ENCODE peak calls at places on chromosomes 5 and 9, in four cellular contexts. E is uterus, D is tibial nerve, B is body of pancreas. Z is an unnamed sample.

GRCh38 chr5:137567226-137567625 is 68.1 kb upstream of the SPOCK1 start:
- DNase-seq in E (no peak), D (no peak), B (no peak), Z (no peak)

GRCh38 chr5:172110921-172111873 is 76.8 kb downstream of the STK10 start:
- DNase-seq in E (no peak), D (no peak), B (no peak), Z (peak; percentile 44)

GRCh38 chr5:125555591-125555990 is 809.2 kb upstream of the ZNF608 start:
- DNase-seq in E (no peak), D (no peak), B (no peak), Z (no peak)

GRCh38 chr9:7185612-7186011 is 427.8 kb downstream of the KDM4C start:
- DNase-seq in E (no peak), D (peak; percentile 28), B (no peak), Z (no peak)

GRCh38 chr9:129497064-129497836 is 123.7 kb downstream of the C9orf50 start:
- DNase-seq in E (no peak), D (no peak), B (peak; percentile 56), Z (no peak)

GRCh38 chr5:180439911-180440769 is 54.0 kb upstream of the CNOT6 start:
- DNase-seq in E (no peak), D (no peak), B (peak; percentile 27), Z (no peak)

GRCh38 chr9:89878687-89879086 is 273.9 kb downstream of the GADD45G start:
- DNase-seq in E (peak; percentile 16), D (peak; percentile 35), B (peak; percentile 91), Z (no peak)

GRCh38 chr5:74638776-74639537 is 1.6 kb downstream of the ENC1 start:
- DNase-seq in E (no peak), D (no peak), B (no peak), Z (no peak)

GRCh38 chr9:110559869-110560268 is 19.7 kb downstream of the SVEP1 start:
- DNase-seq in E (no peak), D (no peak), B (no peak), Z (no peak)

GRCh38 chr9:87725900-87726709 is at the start of gene CTSL:
- DNase-seq in E (peak; percentile 95), D (peak; percentile 92), B (peak; percentile 91), Z (peak; percentile 19)

GRCh38 chr9:19409406-19410194 is 791 bp downstream of the ACER2 start:
- DNase-seq in E (peak; percentile 34), D (peak; percentile 26), B (peak; percentile 40), Z (no peak)

GRCh38 chr9:12930906-12931305 is 156.1 kb downstream of the LURAP1L start:
- DNase-seq in E (no peak), D (no peak), B (no peak), Z (no peak)

GRCh38 chr5:9094582-9094981 is 451.3 kb downstream of the SEMA5A start:
- DNase-seq in E (no peak), D (no peak), B (no peak), Z (no peak)

GRCh38 chr5:944992-945685 is 52.5 kb downstream of the TRIP13 start:
- DNase-seq in E (no peak), D (no peak), B (no peak), Z (no peak)

GRCh38 chr5:78530342-78531096 is 118.1 kb downstream of the LHFPL2 start:
- DNase-seq in E (no peak), D (no peak), B (peak; percentile 38), Z (no peak)

GRCh38 chr5:180209137-180209581 is at the start of gene RASGEF1C:
- DNase-seq in E (no peak), D (no peak), B (peak; percentile 68), Z (peak; percentile 32)

GRCh38 chr9:4235951-4236804 is 63.7 kb downstream of the GLIS3 start:
- DNase-seq in E (no peak), D (no peak), B (peak; percentile 35), Z (no peak)

GRCh38 chr9:8447618-8448017 is 648.0 kb upstream of the DMAC1 start:
- DNase-seq in E (no peak), D (no peak), B (no peak), Z (no peak)

GRCh38 chr5:131611064-131611381 is 24.0 kb downstream of the RAPGEF6 start:
- DNase-seq in E (no peak), D (no peak), B (no peak), Z (no peak)

GRCh38 chr5:116497648-116498047 is 77.0 kb downstream of the SEMA6A start:
- DNase-seq in E (no peak), D (no peak), B (no peak), Z (no peak)

GRCh38 chr5:35153375-35153932 is 76.8 kb downstream of the PRLR start:
- DNase-seq in E (no peak), D (no peak), B (no peak), Z (no peak)

GRCh38 chr5:172678902-172679301 is 37.8 kb downstream of the NEURL1B start:
- DNase-seq in E (peak; percentile 55), D (no peak), B (peak; percentile 61), Z (no peak)

GRCh38 chr5:170603578-170604565 is 100.1 kb downstream of the KCNIP1 start:
- DNase-seq in E (peak; percentile 41), D (peak; percentile 29), B (no peak), Z (no peak)

GRCh38 chr5:148807845-148808244 is 18.6 kb upstream of the ADRB2 start:
- DNase-seq in E (no peak), D (no peak), B (no peak), Z (no peak)

GRCh38 chr5:108003178-108003577 is 332.4 kb upstream of the EFNA5 start:
- DNase-seq in E (no peak), D (no peak), B (no peak), Z (no peak)

GRCh38 chr9:121187681-121188305 is 13.9 kb downstream of the RAB14 start:
- DNase-seq in E (no peak), D (no peak), B (no peak), Z (no peak)

GRCh38 chr9:121184463-121184862 is 17.2 kb downstream of the RAB14 start:
- DNase-seq in E (no peak), D (no peak), B (no peak), Z (no peak)

GRCh38 chr9:121185178-121185745 is 16.4 kb downstream of the RAB14 start:
- DNase-seq in E (no peak), D (no peak), B (no peak), Z (no peak)

GRCh38 chr9:121183666-121184423 is 17.8 kb downstream of the RAB14 start:
- DNase-seq in E (no peak), D (no peak), B (no peak), Z (no peak)

DNA sequence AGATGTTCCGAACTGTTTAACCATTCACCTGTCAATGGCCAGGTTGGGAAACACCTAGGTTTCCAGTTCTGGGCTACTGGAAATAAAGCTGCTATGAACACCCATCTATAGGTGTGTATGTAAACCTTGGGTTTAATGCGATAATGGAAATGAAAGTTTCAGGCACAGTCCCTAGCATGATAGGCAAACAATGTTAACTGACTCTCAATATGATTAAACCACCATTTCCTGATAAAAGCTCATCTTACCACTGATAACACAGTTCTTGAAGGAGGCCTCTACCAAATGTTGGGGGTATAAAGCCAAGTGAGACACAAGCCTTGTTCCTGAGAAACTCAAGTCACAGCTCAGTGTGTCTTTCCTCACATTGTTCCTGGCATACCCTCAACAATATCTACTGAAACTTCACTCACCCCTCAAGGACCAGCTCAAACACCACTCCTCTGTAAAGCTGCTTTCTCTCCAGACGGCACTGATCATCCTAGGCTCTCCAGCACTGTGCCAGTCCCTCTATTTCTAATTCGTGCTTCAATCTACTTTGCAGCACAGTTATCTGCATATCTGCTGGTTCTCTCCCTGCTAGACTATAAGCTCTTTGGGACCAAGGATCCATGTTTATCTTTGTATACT is 15.8 kb downstream of the RAB14 start:
- DNase-seq in E (no peak), D (no peak), B (no peak), Z (no peak)
- H3K9me3 ChIP-seq in E (no peaks in the 10 kb centered on the region), D (no peaks in the 10 kb centered on the region), B (no peaks in the 10 kb centered on the region), Z (no peaks in the 10 kb centered on the region)

DNA sequence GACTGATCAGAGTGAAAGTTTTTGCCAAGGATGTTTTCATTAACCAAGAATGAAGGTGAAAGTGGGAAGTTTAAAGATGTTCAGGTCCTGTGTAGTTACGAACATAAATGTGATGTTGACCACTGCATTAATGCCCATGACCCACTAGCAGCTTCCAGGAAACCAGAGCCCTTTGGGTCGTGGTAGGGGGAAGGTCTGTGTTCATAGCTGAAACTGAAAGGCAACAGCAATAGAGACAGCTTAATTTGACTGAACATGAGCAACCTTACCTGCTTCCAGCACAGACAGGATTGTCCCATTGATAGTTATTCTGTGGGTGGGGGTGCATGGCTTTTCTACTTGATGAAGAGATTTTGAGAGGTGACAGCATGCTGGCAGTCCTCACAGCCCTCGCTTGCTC is 21.1 kb downstream of the MARCHF6 start:
- DNase-seq in E (no peak), D (no peak), B (no peak), Z (no peak)
- H3K9me3 ChIP-seq in E (no peaks in the 10 kb centered on the region), D (no peaks in the 10 kb centered on the region), B (no peaks in the 10 kb centered on the region), Z (no peaks in the 10 kb centered on the region)

DNA sequence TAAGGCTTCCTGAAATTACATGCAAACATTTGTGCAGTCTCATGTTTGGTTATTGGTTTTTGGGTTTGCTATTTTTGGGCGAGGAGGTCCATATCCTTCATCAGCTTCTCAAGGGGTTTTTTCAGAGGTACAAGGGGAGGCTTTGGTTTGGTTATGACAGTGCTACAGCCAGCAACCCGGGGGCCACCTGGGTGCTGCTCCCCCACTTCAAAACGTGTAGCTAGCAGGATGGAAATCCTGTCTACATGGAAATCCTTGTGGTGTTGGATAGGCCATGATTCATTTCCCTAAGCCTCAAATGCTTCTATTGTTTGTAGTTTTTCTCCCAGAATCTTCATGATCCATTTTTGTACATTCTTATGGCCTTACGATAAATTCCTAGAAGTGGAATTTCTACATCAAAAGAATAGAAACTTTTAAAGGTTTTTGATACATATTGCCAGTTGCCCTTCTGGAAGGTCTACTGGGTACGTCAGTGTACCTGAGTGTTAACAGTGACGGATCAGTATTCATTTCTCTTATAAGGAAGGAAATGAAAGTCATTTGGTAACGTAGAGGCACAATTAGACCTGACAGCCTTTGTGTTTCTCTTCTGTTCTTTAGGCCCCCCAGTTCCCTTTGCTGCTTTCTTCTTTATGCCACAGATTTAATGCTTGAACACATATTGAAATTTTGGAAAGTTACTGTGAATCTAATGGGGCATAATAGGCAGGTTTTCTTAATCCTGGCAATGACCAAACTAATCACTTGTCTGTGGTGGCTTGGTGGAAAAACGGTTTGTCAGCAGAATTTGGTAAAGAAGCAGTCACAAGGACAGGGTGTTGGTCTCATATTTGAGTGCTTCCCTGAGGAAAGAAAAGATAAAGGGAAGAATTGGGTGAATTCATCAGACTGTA is 69.7 kb upstream of the ABL1 start:
- DNase-seq in E (no peak), D (no peak), B (no peak), Z (no peak)
- H3K9me3 ChIP-seq in E (no peaks in the 10 kb centered on the region), D (no peaks in the 10 kb centered on the region), B (no peaks in the 10 kb centered on the region), Z (no peaks in the 10 kb centered on the region)

GRCh38 chr9:137721479-137721878 is 102.7 kb downstream of the EHMT1 start:
- DNase-seq in E (no peak), D (no peak), B (no peak), Z (no peak)

GRCh38 chr9:137723396-137724113 is 104.8 kb downstream of the EHMT1 start:
- DNase-seq in E (no peak), D (no peak), B (no peak), Z (no peak)

GRCh38 chr9:137722481-137722880 is 103.7 kb downstream of the EHMT1 start:
- DNase-seq in E (no peak), D (no peak), B (no peak), Z (no peak)

GRCh38 chr9:137720571-137721110 is 101.8 kb downstream of the EHMT1 start:
- DNase-seq in E (no peak), D (no peak), B (no peak), Z (no peak)

GRCh38 chr9:137721899-137722298 is 103.1 kb downstream of the EHMT1 start:
- DNase-seq in E (no peak), D (no peak), B (no peak), Z (peak; percentile 23)
- H3K9me3 ChIP-seq in E (no peaks in the 10 kb centered on the region), D (peaks cover 9% of the 10 kb centered on the region), B (no peaks in the 10 kb centered on the region), Z (no peaks in the 10 kb centered on the region)

GRCh38 chr9:135380321-135380960 is 99.1 kb upstream of the PPP1R26 start:
- DNase-seq in E (no peak), D (no peak), B (no peak), Z (no peak)
- H3K9me3 ChIP-seq in E (no peaks in the 10 kb centered on the region), D (peaks cover 15% of the 10 kb centered on the region), B (no peaks in the 10 kb centered on the region), Z (no peaks in the 10 kb centered on the region)